ENCODE peak calls at places on chromosomes 11 and 22, in four cellular contexts. One of them, this sample, is unnamed.

GRCh38 chr22:49632199-49633009 is 195.3 kb downstream of the BRD1 start:
- DNase-seq in WTC11: peak
- DNase-seq in HepG2: peak
- DNase-seq in K562: no peak
- DNase-seq in this sample: peak

GRCh38 chr11:76523147-76523546 is 78.3 kb downstream of the EMSY start:
- DNase-seq in WTC11: no peak
- DNase-seq in K562: no peak
- DNase-seq in HepG2: peak
- DNase-seq in this sample: peak

GRCh38 chr11:114219559-114220349 is 76.4 kb upstream of the NNMT start:
- DNase-seq in K562: peak
- DNase-seq in WTC11: no peak
- DNase-seq in HepG2: no peak
- DNase-seq in this sample: no peak

GRCh38 chr22:44724859-44725258 is 22.9 kb downstream of the PRR5 start:
- DNase-seq in K562: no peak
- DNase-seq in HepG2: no peak
- DNase-seq in WTC11: no peak
- DNase-seq in this sample: no peak

GRCh38 chr11:20042717-20043392 is 117.4 kb downstream of the DBX1 start:
- DNase-seq in K562: no peak
- DNase-seq in HepG2: no peak
- DNase-seq in WTC11: no peak
- DNase-seq in this sample: no peak

GRCh38 chr11:46308632-46309419 is 31.4 kb downstream of the CREB3L1 start:
- DNase-seq in HepG2: peak
- DNase-seq in WTC11: peak
- DNase-seq in K562: peak
- DNase-seq in this sample: peak

GRCh38 chr11:93123351-93123898 is 74.4 kb downstream of the SLC36A4 start:
- DNase-seq in WTC11: no peak
- DNase-seq in K562: peak
- DNase-seq in HepG2: no peak
- DNase-seq in this sample: no peak

GRCh38 chr11:2451916-2452694 is 7.3 kb downstream of the KCNQ1 start:
- DNase-seq in WTC11: peak
- DNase-seq in K562: no peak
- DNase-seq in HepG2: no peak
- DNase-seq in this sample: no peak

GRCh38 chr11:62602141-62603071 is 741 bp upstream of the MTA2 start:
- DNase-seq in WTC11: peak
- DNase-seq in HepG2: no peak
- DNase-seq in K562: peak
- DNase-seq in this sample: peak

GRCh38 chr11:107689317-107690202 is 22.3 kb downstream of the SLN start:
- DNase-seq in WTC11: peak
- DNase-seq in K562: peak
- DNase-seq in HepG2: peak
- DNase-seq in this sample: peak

GRCh38 chr11:62665630-62666258 is 632 bp downstream of the CSKMT start:
- DNase-seq in WTC11: peak
- DNase-seq in HepG2: no peak
- DNase-seq in K562: peak
- DNase-seq in this sample: peak

GRCh38 chr11:3153291-3153861 is 11.7 kb downstream of the OSBPL5 start:
- DNase-seq in HepG2: no peak
- DNase-seq in WTC11: no peak
- DNase-seq in K562: no peak
- DNase-seq in this sample: no peak

GRCh38 chr22:28442951-28443876 is 236.4 kb downstream of the TTC28 start:
- DNase-seq in HepG2: peak
- DNase-seq in K562: peak
- DNase-seq in WTC11: peak
- DNase-seq in this sample: peak

GRCh38 chr22:20843501-20843900 is 15.1 kb downstream of the PI4KA start:
- DNase-seq in HepG2: no peak
- DNase-seq in K562: no peak
- DNase-seq in WTC11: no peak
- DNase-seq in this sample: no peak

GRCh38 chr11:64232182-64233018 is 2.0 kb upstream of the VEGFB start:
- DNase-seq in HepG2: no peak
- DNase-seq in WTC11: no peak
- DNase-seq in K562: peak
- DNase-seq in this sample: no peak

GRCh38 chr11:70503201-70503877 is 105.0 kb downstream of the CTTN start:
- DNase-seq in HepG2: no peak
- DNase-seq in K562: no peak
- DNase-seq in WTC11: no peak
- DNase-seq in this sample: no peak

GRCh38 chr11:98568011-98568410 is 452.7 kb upstream of the CNTN5 start:
- DNase-seq in HepG2: no peak
- DNase-seq in WTC11: no peak
- DNase-seq in K562: no peak
- DNase-seq in this sample: no peak
- TF ChIP-seq ELF4 in HepG2: no peak
- TF ChIP-seq ELF4 in WTC11: no peak
- TF ChIP-seq ELF4 in K562: no peak
- TF ChIP-seq ELF4 in this sample: no peak

DNA sequence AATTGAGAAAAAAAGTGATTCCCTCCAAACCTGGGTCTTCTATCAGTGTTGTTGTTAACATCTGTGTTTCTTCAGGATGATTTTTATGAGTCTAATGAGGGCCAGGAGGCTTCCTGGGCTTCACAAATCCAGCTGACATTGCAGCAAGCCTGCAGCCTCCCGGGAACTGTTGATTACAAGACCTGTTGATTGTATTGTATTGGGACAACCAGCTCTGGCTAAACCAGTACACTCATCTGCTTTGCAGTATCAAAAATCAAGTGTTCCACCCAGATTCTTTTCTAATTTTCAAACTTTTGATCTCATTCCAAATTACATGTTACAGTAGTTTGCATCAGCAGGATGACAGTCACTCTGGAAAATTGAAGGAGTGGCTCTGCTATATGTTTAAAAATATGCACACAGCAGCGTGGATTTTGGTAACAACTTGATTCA is 16.1 kb upstream of the PRSS23 start:
- DNase-seq in K562: no peak
- DNase-seq in WTC11: no peak
- DNase-seq in HepG2: no peak
- DNase-seq in this sample: no peak
- TF ChIP-seq ELF4 in K562: no peak
- TF ChIP-seq ELF4 in WTC11: no peak
- TF ChIP-seq ELF4 in HepG2: no peak
- TF ChIP-seq ELF4 in this sample: no peak

DNA sequence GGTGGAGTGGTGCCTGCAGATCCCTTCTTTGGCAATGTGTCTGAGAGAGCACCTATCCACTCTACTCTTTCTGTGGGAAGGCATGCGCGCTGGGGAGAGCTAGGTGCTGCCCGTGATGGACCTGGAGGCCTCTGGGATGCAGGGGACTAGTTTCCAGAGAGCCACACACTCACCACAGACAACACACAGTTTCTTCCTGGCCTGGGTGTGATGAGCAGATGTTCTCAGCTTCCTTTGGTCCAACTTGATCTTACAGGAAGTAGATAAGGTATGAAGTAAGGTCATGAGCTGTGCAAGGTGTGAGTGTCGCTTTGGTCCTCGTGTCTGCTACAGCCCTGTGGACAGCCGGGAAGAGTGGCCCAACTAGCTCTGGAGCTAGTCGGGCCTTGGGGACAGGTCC is 27.3 kb upstream of the SUSD2 start:
- DNase-seq in K562: no peak
- DNase-seq in HepG2: no peak
- DNase-seq in WTC11: no peak
- DNase-seq in this sample: no peak
- TF ChIP-seq ELF4 in K562: no peak
- TF ChIP-seq ELF4 in HepG2: no peak
- TF ChIP-seq ELF4 in WTC11: no peak
- TF ChIP-seq ELF4 in this sample: no peak

DNA sequence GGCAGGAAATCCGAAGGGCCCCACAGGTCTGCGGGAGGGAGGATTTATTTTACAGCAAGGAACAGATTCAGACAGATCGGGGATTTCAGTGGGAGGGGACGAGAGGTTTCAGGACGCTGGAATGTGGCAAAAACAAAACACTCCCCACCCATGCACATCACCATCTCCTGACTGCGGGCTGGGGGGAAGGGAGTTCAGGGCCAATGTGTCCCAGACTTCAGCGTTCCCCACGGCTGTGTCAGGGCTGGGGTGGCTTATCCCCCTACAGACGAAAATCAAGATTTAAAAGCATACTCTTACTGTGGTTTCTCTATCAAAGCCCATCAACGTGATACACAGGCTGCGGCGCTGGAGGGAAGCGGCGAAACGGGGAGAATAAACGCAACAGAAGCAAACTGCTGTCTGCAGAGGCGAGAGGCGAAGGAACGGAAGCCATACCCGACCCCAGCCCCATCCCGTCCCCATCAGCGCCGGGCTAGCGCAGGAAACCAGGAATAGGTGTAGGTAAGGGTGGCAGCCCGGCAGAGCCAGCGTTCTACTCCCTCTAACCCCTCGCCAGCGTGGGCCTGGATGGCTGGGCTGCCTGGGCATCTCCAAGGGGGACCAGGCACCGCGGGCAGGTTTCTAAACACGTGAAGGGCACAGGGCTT is 2.7 kb downstream of the TENM4 start:
- DNase-seq in K562: no peak
- DNase-seq in HepG2: no peak
- DNase-seq in WTC11: peak
- DNase-seq in this sample: peak
- TF ChIP-seq ELF4 in K562: no peak
- TF ChIP-seq ELF4 in HepG2: no peak
- TF ChIP-seq ELF4 in WTC11: no peak
- TF ChIP-seq ELF4 in this sample: no peak

GRCh38 chr11:10301656-10302293 is 3.1 kb upstream of the ADM start:
- DNase-seq in HepG2: no peak
- DNase-seq in K562: no peak
- DNase-seq in WTC11: no peak
- DNase-seq in this sample: no peak

GRCh38 chr11:10303558-10304363 is 1.1 kb upstream of the ADM start:
- DNase-seq in WTC11: peak
- DNase-seq in HepG2: peak
- DNase-seq in K562: peak
- DNase-seq in this sample: no peak

GRCh38 chr11:10302294-10302743 is 2.6 kb upstream of the ADM start:
- DNase-seq in HepG2: no peak
- DNase-seq in WTC11: no peak
- DNase-seq in K562: no peak
- DNase-seq in this sample: no peak

GRCh38 chr11:10304495-10305261 is at the start of gene ADM:
- DNase-seq in WTC11: peak
- DNase-seq in K562: peak
- DNase-seq in HepG2: peak
- DNase-seq in this sample: peak

GRCh38 chr11:10302744-10303557 is 1.9 kb upstream of the ADM start:
- DNase-seq in K562: peak
- DNase-seq in HepG2: peak
- DNase-seq in WTC11: peak
- DNase-seq in this sample: no peak
- TF ChIP-seq ELF4 in K562: no peak
- TF ChIP-seq ELF4 in HepG2: peak
- TF ChIP-seq ELF4 in WTC11: no peak
- TF ChIP-seq ELF4 in this sample: no peak

DNA sequence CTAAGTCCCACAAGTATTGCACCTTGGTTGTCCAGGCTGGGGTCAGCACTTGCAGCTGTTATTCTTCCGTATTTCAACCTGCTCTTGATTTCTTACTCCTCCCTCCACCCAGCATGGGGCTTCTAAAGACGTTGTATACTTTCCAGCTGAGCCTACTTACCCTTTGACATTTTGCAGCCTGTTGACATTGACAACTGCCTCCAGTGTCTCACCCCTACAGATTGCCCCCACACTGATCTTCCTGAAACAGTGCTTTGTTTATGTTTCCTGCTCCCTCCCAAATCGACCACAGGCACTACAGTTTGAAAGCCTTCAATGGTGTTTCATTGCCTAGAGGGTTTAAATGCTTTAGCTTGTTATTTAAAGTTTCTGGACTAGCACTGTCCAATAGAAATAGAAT is 56.6 kb downstream of the FAM83F start:
- DNase-seq in WTC11: no peak
- DNase-seq in K562: peak
- DNase-seq in HepG2: no peak
- DNase-seq in this sample: no peak
- TF ChIP-seq ELF4 in WTC11: no peak
- TF ChIP-seq ELF4 in K562: no peak
- TF ChIP-seq ELF4 in HepG2: no peak
- TF ChIP-seq ELF4 in this sample: no peak

GRCh38 chr22:46058591-46059519 is 81.9 kb upstream of the WNT7B start:
- DNase-seq in HepG2: no peak
- DNase-seq in WTC11: peak
- DNase-seq in K562: no peak
- DNase-seq in this sample: no peak
- TF ChIP-seq ELF4 in HepG2: no peak
- TF ChIP-seq ELF4 in WTC11: no peak
- TF ChIP-seq ELF4 in K562: no peak
- TF ChIP-seq ELF4 in this sample: no peak

GRCh38 chr11:207213-208176 is at the start of the genes BET1L and RIC8A:
- DNase-seq in HepG2: peak
- DNase-seq in K562: peak
- DNase-seq in WTC11: peak
- DNase-seq in this sample: peak
- TF ChIP-seq ELF4 in HepG2: peak
- TF ChIP-seq ELF4 in K562: peak
- TF ChIP-seq ELF4 in WTC11: no peak
- TF ChIP-seq ELF4 in this sample: peak

DNA sequence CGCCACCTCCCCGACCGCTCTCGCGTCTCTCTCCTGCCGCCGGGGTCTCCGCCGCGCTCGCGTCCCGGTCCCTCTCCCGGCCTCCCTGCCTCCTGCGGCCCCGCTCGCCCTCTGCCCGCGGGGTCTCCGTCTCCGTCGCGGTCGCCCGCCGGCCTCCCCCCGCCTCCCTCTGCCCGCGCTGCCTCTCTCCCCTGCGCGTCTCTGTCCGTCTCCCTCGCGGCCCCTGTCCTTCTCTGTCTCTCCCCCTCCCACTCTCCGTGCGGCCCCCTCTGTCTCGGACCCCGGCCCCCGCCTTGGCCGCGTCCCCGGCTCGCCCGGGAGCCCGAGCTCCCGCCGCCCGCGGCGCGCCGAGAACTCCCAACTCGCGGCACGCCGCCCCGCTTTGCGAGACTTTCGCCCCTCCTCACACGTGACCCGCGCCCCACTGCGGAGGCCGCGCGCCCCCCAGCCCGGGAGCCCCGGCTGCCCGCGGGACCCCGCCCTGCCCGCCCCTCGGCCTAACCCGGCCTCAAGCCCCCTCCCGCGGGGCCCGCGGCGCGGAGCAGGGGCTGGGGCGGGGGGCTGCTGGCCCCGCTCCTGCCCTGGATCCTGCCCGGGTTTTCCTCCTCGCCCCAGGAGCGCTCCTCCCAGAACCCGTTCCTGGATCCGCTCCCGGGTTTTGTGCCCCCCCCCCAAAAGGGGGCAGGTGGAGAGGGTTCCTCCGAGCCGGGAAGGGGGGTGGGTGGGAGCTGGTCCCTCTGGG is 702 bp upstream of the KCNJ4 start:
- DNase-seq in WTC11: peak
- DNase-seq in K562: peak
- DNase-seq in HepG2: no peak
- DNase-seq in this sample: peak
- TF ChIP-seq ELF4 in WTC11: peak
- TF ChIP-seq ELF4 in K562: no peak
- TF ChIP-seq ELF4 in HepG2: no peak
- TF ChIP-seq ELF4 in this sample: no peak

This sample was measured in HEK293T.